ENCODE peak calls at places on chromosomes 1 and 21, in seven cellular contexts. H is H1, C is endothelial cell of umbilical vein, S is HepG2, X is HCT116, J is K562, L is GM12878. I is an unnamed sample.

GRCh38 chr1:240107058-240107684 is 15.5 kb downstream of the FMN2 start:
- DNase-seq in H (no peak), C (no peak), S (no peak), X (no peak), J (no peak), L (no peak), I (no peak)

GRCh38 chr1:17014671-17015567 is 3.2 kb upstream of the ATP13A2 start:
- DNase-seq in H (no peak), C (no peak), S (no peak), X (no peak), J (no peak), L (no peak), I (no peak)

GRCh38 chr21:34613679-34614442 is 1.1 kb downstream of the RCAN1 start:
- DNase-seq in H (no peak), C (peak; percentile 18), S (no peak), X (no peak), J (peak; percentile 36), L (no peak), I (no peak)

GRCh38 chr1:224212618-224213037 is 29.6 kb downstream of the DEGS1 start:
- DNase-seq in H (no peak), C (no peak), S (no peak), X (no peak), J (no peak), L (no peak), I (no peak)

GRCh38 chr1:150272379-150272840 is at the start of gene C1orf54:
- DNase-seq in H (no peak), C (peak; percentile 63), S (no peak), X (no peak), J (no peak), L (no peak), I (no peak)

GRCh38 chr1:181423301-181423918 is 59.9 kb upstream of the CACNA1E start:
- DNase-seq in H (peak; percentile 5), C (peak; percentile 23), S (peak; percentile 27), X (peak; percentile 36), J (peak; percentile 45), L (no peak), I (no peak)

GRCh38 chr1:241963722-241964121 is 6.2 kb downstream of the BECN2 start:
- DNase-seq in H (no peak), C (no peak), S (no peak), X (no peak), J (no peak), L (no peak), I (no peak)

GRCh38 chr1:62068978-62069377 is 125.7 kb upstream of the L1TD1 start:
- DNase-seq in H (no peak), C (no peak), S (no peak), X (no peak), J (no peak), L (no peak), I (no peak)

GRCh38 chr21:33403786-33404571 is 766 bp downstream of the IFNGR2 start:
- DNase-seq in H (no peak), C (peak; percentile 44), S (peak; percentile 26), X (no peak), J (peak; percentile 71), L (no peak), I (no peak)

GRCh38 chr1:114441332-114441731 is 69.7 kb downstream of the TRIM33 start:
- DNase-seq in H (no peak), C (no peak), S (no peak), X (no peak), J (no peak), L (no peak), I (no peak)

GRCh38 chr1:8344893-8345507 is 27.1 kb downstream of the SLC45A1 start:
- DNase-seq in H (no peak), C (no peak), S (no peak), X (no peak), J (no peak), L (no peak), I (no peak)

GRCh38 chr1:1058921-1059493 is 15.1 kb downstream of the RNF223 start:
- DNase-seq in H (no peak), C (peak; percentile 5), S (no peak), X (no peak), J (peak; percentile 94), L (no peak), I (no peak)

GRCh38 chr1:222618001-222618879 is at the start of gene MIA3:
- DNase-seq in H (no peak), C (peak; percentile 22), S (peak; percentile 39), X (no peak), J (peak; percentile 95), L (no peak), I (no peak)

GRCh38 chr1:28519946-28520725 is 14.3 kb downstream of the RCC1 start:
- DNase-seq in H (no peak), C (no peak), S (no peak), X (no peak), J (no peak), L (no peak), I (no peak)

GRCh38 chr1:208101661-208102431 is 142.3 kb downstream of the PLXNA2 start:
- DNase-seq in H (no peak), C (peak; percentile 55), S (peak; percentile 75), X (no peak), J (no peak), L (no peak), I (no peak)

GRCh38 chr1:247437551-247438535 is 20.1 kb downstream of the OR2B11 start:
- DNase-seq in H (no peak), C (no peak), S (no peak), X (no peak), J (no peak), L (no peak), I (no peak)

GRCh38 chr1:196260267-196260666 is 348.0 kb downstream of the KCNT2 start:
- DNase-seq in H (no peak), C (no peak), S (no peak), X (no peak), J (no peak), L (no peak), I (no peak)

GRCh38 chr1:43225168-43225567 is 44.6 kb upstream of the TMEM125 start:
- DNase-seq in H (no peak), C (peak; percentile 26), S (no peak), X (no peak), J (peak; percentile 39), L (no peak), I (no peak)

GRCh38 chr21:24260751-24261150 is 1346.5 kb downstream of the MRPL39 start:
- DNase-seq in H (no peak), C (no peak), S (no peak), X (no peak), J (no peak), L (no peak), I (no peak)

GRCh38 chr1:108570128-108570527 is 10.2 kb downstream of the EEIG2 start:
- DNase-seq in H (no peak), C (no peak), S (peak; percentile 25), X (peak; percentile 15), J (no peak), L (no peak), I (no peak)

GRCh38 chr1:151013518-151013917 is 5.3 kb downstream of the PRUNE1 start:
- DNase-seq in H (no peak), C (peak; percentile 13), S (peak; percentile 68), X (no peak), J (no peak), L (no peak), I (no peak)

GRCh38 chr21:41366522-41367151 is 4.8 kb downstream of the MX2 start:
- DNase-seq in H (no peak), C (no peak), S (peak; percentile 94), X (no peak), J (peak; percentile 60), L (peak; percentile 78), I (no peak)

GRCh38 chr21:32475162-32475812 is 62.8 kb downstream of the EVA1C start:
- DNase-seq in H (no peak), C (peak; percentile 86), S (no peak), X (no peak), J (no peak), L (no peak), I (peak; percentile 55)

GRCh38 chr1:234726359-234726836 is 116.4 kb upstream of the IRF2BP2 start:
- DNase-seq in H (no peak), C (peak; percentile 57), S (no peak), X (no peak), J (no peak), L (no peak), I (no peak)

GRCh38 chr1:243251544-243251943 is 3.5 kb downstream of the CEP170 start:
- DNase-seq in H (no peak), C (peak; percentile 59), S (no peak), X (no peak), J (no peak), L (no peak), I (no peak)

DNA sequence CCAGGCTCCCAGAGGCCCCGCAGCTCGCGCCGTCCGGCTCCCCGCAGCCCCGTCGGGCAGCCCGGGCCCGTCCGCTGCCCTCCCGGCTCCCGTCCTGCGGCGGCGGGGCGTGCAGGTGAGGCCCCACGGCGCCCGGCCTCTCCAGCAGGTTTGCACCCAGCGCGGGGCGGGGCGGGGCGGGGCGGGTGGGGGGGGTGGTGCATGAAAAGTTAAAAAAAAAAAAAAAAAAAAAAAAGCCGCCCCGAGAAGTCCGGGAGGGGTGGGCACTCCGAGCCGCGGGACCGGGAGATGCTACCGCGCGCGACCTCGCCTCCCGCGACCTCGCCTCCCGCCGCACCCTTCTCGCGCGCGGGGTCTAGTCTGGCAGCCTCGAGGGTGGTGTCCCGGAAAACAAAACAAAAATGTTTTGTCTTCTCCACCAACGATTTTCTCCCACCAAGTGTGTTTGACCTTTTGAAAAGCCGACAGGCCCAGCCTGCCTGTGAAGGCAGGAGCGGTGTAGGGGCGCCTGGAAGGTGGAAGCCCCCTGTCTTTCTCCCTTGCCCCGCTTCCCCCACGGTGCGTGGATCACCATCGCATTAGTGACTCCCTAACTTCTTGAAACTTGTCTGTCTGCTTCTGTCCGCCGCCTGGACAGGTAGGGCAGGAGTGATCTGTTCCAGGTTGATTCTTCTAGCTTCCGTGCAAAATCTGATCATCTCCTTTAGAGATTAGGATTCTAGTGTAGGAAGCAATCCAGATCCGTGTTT is 541 bp downstream of the RCAN3 start:
- DNase-seq in H (no peak), C (no peak), S (no peak), X (no peak), J (no peak), L (no peak), I (no peak)
- TF ChIP-seq POLR2AphosphoS5 in H (no peak), C (no peak), S (no peak), X (no peak), J (no peak), L (no peak), I (no peak)

GRCh38 chr1:19074902-19075721 is 118.6 kb upstream of the IFFO2 start:
- DNase-seq in H (no peak), C (no peak), S (no peak), X (no peak), J (no peak), L (no peak), I (no peak)
- H3K9ac ChIP-seq in H (no peak overlapping the region), C (no peak overlapping the region), S (no peak overlapping the region), X (no peak overlapping the region), J (no peak overlapping the region), L (no peak overlapping the region), I (no peak overlapping the region)

GRCh38 chr1:202193614-202194327 is at the start of gene LGR6:
- DNase-seq in H (no peak), C (no peak), S (no peak), X (no peak), J (no peak), L (no peak), I (no peak)
- TF ChIP-seq EZH2 in H (no peak), C (peak; percentile 68), S (peak; percentile 16), X (no peak), J (no peak), L (no peak), I (no peak)

DNA sequence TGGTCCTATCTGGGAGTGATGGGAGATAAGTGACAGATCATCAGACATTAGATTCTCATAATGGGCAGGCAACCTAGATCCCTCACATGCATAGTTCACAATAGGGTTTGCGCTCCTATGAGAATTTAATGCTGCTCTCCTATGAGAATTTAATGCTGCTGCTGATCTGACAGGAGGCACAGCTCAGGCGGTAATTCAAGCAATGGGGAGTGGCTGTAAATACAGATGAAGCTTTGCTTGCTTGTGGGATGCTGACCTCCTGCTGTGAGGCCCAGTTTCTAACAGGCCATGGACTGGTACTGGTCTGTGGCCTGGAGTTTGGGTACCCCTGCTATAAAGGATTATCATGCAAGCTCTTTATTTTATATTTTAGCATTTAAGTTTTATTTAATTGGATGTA is 72.0 kb downstream of the ZMYM4 start:
- DNase-seq in H (no peak), C (no peak), S (no peak), X (no peak), J (no peak), L (no peak), I (no peak)
- TF ChIP-seq POLR2AphosphoS5 in H (no peak), C (no peak), S (no peak), X (no peak), J (no peak), L (no peak), I (no peak)

I was measured in SK-N-MC.